ENCODE peak calls at places on chromosomes 13 and 19, in ten cellular contexts. G is right lobe of liver, S is IMR-90, I is neural progenitor cell, C is fibroblast of the aortic adventitia, X is left ventricle myocardium inferior, P is fibroblast of mammary gland, D is Peyer's patch, H is fibroblast of pulmonary artery, Y is lower leg skin. U is an unnamed sample.
A peak's percentile ranks its signal among the peaks of the same experiment; 100 is the strongest.

GRCh38 chr19:8552810-8553209 is 24.4 kb downstream of the MYO1F start:
- DNase-seq in G (no peak), S (peak; percentile 62), I (peak; percentile 57), C (peak; percentile 27), X (no peak), P (peak; percentile 60), D (no peak), H (peak; percentile 51), Y (no peak), U (peak; percentile 43)

GRCh38 chr19:17721821-17722220 is 2.5 kb downstream of the MAP1S start:
- DNase-seq in G (peak; percentile 72), S (peak; percentile 13), I (no peak), C (no peak), X (peak; percentile 51), P (peak; percentile 65), D (no peak), H (peak; percentile 34), Y (peak; percentile 29), U (peak; percentile 70)

GRCh38 chr13:81048026-81048461 is 707.1 kb upstream of the SPRY2 start:
- DNase-seq in G (no peak), S (no peak), I (no peak), C (no peak), X (no peak), P (no peak), D (no peak), H (no peak), Y (no peak), U (no peak)

GRCh38 chr13:59038824-59039223 is 1124.9 kb downstream of the DIAPH3 start:
- DNase-seq in G (no peak), S (peak; percentile 15), I (no peak), C (no peak), X (no peak), P (no peak), D (no peak), H (no peak), Y (no peak), U (peak; percentile 38)

GRCh38 chr13:77674802-77675201 is 22.7 kb upstream of the SLAIN1 start:
- DNase-seq in G (no peak), S (no peak), I (peak; percentile 23), C (no peak), X (no peak), P (no peak), D (no peak), H (no peak), Y (no peak), U (no peak)

GRCh38 chr13:26254583-26255102 is 714 bp downstream of the CDK8 start:
- DNase-seq in G (peak; percentile 80), S (peak; percentile 31), I (peak; percentile 68), C (peak; percentile 32), X (peak; percentile 46), P (peak; percentile 23), D (peak; percentile 82), H (peak; percentile 36), Y (peak; percentile 17), U (peak; percentile 45)

GRCh38 chr13:86906458-86906857 is 764.7 kb upstream of the SLITRK5 start:
- DNase-seq in G (no peak), S (peak; percentile 64), I (no peak), C (no peak), X (no peak), P (no peak), D (no peak), H (no peak), Y (no peak), U (no peak)

GRCh38 chr13:32838985-32839384 is 177.2 kb upstream of the KL start:
- DNase-seq in G (no peak), S (peak; percentile 59), I (no peak), C (no peak), X (no peak), P (no peak), D (no peak), H (peak; percentile 30), Y (no peak), U (peak; percentile 17)

GRCh38 chr19:4557971-4558941 is 1.2 kb downstream of the SEMA6B start:
- DNase-seq in G (no peak), S (no peak), I (peak; percentile 67), C (no peak), X (no peak), P (no peak), D (peak; percentile 65), H (peak; percentile 29), Y (no peak), U (peak; percentile 39)

GRCh38 chr13:40259899-40260298 is 406.5 kb downstream of the FOXO1 start:
- DNase-seq in G (no peak), S (no peak), I (no peak), C (peak; percentile 91), X (no peak), P (peak; percentile 6), D (no peak), H (peak; percentile 60), Y (no peak), U (peak; percentile 83)

GRCh38 chr13:40672310-40673060 is 6.0 kb upstream of the FOXO1 start:
- DNase-seq in G (no peak), S (peak; percentile 70), I (no peak), C (peak; percentile 80), X (no peak), P (peak; percentile 87), D (no peak), H (peak; percentile 62), Y (no peak), U (peak; percentile 69)

GRCh38 chr13:39253774-39254173 is 215.5 kb downstream of the NHLRC3 start:
- DNase-seq in G (no peak), S (peak; percentile 59), I (no peak), C (peak; percentile 19), X (no peak), P (peak; percentile 8), D (no peak), H (peak; percentile 24), Y (no peak), U (peak; percentile 69)

GRCh38 chr19:4678881-4679379 is 8.8 kb upstream of the MYDGF start:
- DNase-seq in G (no peak), S (no peak), I (peak; percentile 82), C (no peak), X (no peak), P (peak; percentile 55), D (no peak), H (no peak), Y (no peak), U (peak; percentile 19)

GRCh38 chr19:23439623-23440022 is 44.4 kb upstream of the ZNF91 start:
- DNase-seq in G (no peak), S (no peak), I (no peak), C (no peak), X (no peak), P (peak; percentile 7), D (no peak), H (no peak), Y (no peak), U (no peak)
- TF ChIP-seq CTCF in G (no peak), S (no peak), I (no peak), C (peak; percentile 47), X (peak; percentile 26), P (peak; percentile 33), D (no peak), H (peak; percentile 27), Y (no peak), U (peak; percentile 49)

GRCh38 chr19:40689339-40690049 is 957 bp downstream of the NUMBL start:
- DNase-seq in G (no peak), S (no peak), I (peak; percentile 51), C (peak; percentile 15), X (peak; percentile 46), P (peak; percentile 25), D (peak; percentile 64), H (no peak), Y (no peak), U (no peak)

GRCh38 chr19:40687525-40688016 is 2.9 kb downstream of the NUMBL start:
- DNase-seq in G (no peak), S (peak; percentile 86), I (no peak), C (peak; percentile 92), X (peak; percentile 87), P (peak; percentile 94), D (peak; percentile 92), H (peak; percentile 68), Y (peak; percentile 88), U (peak; percentile 83)

GRCh38 chr19:40688987-40689338 is 1.5 kb downstream of the NUMBL start:
- DNase-seq in G (no peak), S (no peak), I (no peak), C (peak; percentile 16), X (no peak), P (no peak), D (no peak), H (no peak), Y (no peak), U (no peak)

GRCh38 chr19:40686882-40687524 is 3.4 kb downstream of the NUMBL start:
- DNase-seq in G (no peak), S (no peak), I (no peak), C (no peak), X (no peak), P (no peak), D (no peak), H (no peak), Y (no peak), U (no peak)

GRCh38 chr19:40688294-40688693 is 2.2 kb downstream of the NUMBL start:
- DNase-seq in G (no peak), S (no peak), I (no peak), C (peak; percentile 11), X (no peak), P (no peak), D (no peak), H (no peak), Y (no peak), U (no peak)
- H3K4me3 ChIP-seq in G (no peak overlapping the region), S (peak overlapping the region; percentile 15), I (no peak overlapping the region), C (peak overlapping the region; percentile 100), X (peak overlapping the region; percentile 79), P (peak overlapping the region; percentile 73), D (no peak overlapping the region), H (peak overlapping the region; percentile 88), Y (no peak overlapping the region), U (peak overlapping the region; percentile 65)

GRCh38 chr13:49421391-49421790 is 22.5 kb downstream of the CAB39L start:
- DNase-seq in G (peak; percentile 61), S (no peak), I (peak; percentile 43), C (no peak), X (no peak), P (peak; percentile 27), D (no peak), H (peak; percentile 21), Y (no peak), U (peak; percentile 7)
- TF ChIP-seq CTCF in G (peak; percentile 44), S (no peak), I (peak; percentile 32), C (no peak), X (no peak), P (peak; percentile 13), D (peak; percentile 24), H (peak; percentile 4), Y (no peak), U (no peak)

GRCh38 chr19:1457892-1458291 is 8.0 kb downstream of the APC2 start:
- DNase-seq in G (no peak), S (no peak), I (no peak), C (no peak), X (no peak), P (no peak), D (no peak), H (no peak), Y (no peak), U (no peak)

GRCh38 chr19:1455002-1455335 is 5.0 kb downstream of the APC2 start:
- DNase-seq in G (no peak), S (no peak), I (no peak), C (no peak), X (no peak), P (no peak), D (peak; percentile 65), H (no peak), Y (no peak), U (no peak)

GRCh38 chr19:1455336-1456120 is 5.6 kb downstream of the APC2 start:
- DNase-seq in G (peak; percentile 59), S (peak; percentile 30), I (peak; percentile 70), C (peak; percentile 56), X (no peak), P (peak; percentile 69), D (peak; percentile 85), H (peak; percentile 61), Y (peak; percentile 40), U (peak; percentile 77)

GRCh38 chr19:1457031-1457739 is 7.3 kb downstream of the APC2 start:
- DNase-seq in G (no peak), S (no peak), I (peak; percentile 61), C (no peak), X (no peak), P (no peak), D (no peak), H (no peak), Y (no peak), U (no peak)

GRCh38 chr19:1456121-1456900 is 6.4 kb downstream of the APC2 start:
- DNase-seq in G (no peak), S (no peak), I (no peak), C (no peak), X (no peak), P (no peak), D (no peak), H (no peak), Y (no peak), U (no peak)
- H3K4me3 ChIP-seq in G (no peak overlapping the region), S (no peak overlapping the region), I (no peak overlapping the region), C (no peak overlapping the region), X (no peak overlapping the region), P (no peak overlapping the region), D (no peak overlapping the region), H (no peak overlapping the region), Y (no peak overlapping the region), U (no peak overlapping the region)